ENCODE peak calls at places on chromosomes 5 and 9, in eight cellular contexts. S, Z, G, F, K, V, X and L are unnamed samples.

GRCh38 chr5:178112545-178112944 is 787 bp upstream of the N4BP3 start:
- DNase-seq in S (no peak), Z (no peak), G (no peak), F (no peak), K (no peak), V (no peak), X (no peak), L (no peak)

GRCh38 chr5:33733225-33733624 is 158.6 kb downstream of the ADAMTS12 start:
- DNase-seq in S (no peak), Z (no peak), G (no peak), F (no peak), K (no peak), V (no peak), X (no peak), L (no peak)

GRCh38 chr5:9332026-9332425 is 213.8 kb downstream of the SEMA5A start:
- DNase-seq in S (no peak), Z (no peak), G (no peak), F (no peak), K (no peak), V (no peak), X (no peak), L (no peak)

GRCh38 chr5:135964670-135965320 is 10.0 kb upstream of the LECT2 start:
- DNase-seq in S (peak; percentile 19), Z (no peak), G (no peak), F (no peak), K (peak; percentile 47), V (no peak), X (no peak), L (no peak)

GRCh38 chr5:22835630-22836029 is 17.5 kb downstream of the CDH12 start:
- DNase-seq in S (no peak), Z (no peak), G (no peak), F (no peak), K (no peak), V (peak; percentile 26), X (no peak), L (no peak)

GRCh38 chr5:81749562-81750307 is 1.2 kb downstream of the SSBP2 start:
- DNase-seq in S (peak; percentile 23), Z (peak; percentile 70), G (peak; percentile 29), F (peak; percentile 55), K (peak; percentile 56), V (peak; percentile 80), X (no peak), L (peak; percentile 77)

GRCh38 chr5:138033916-138034315 is 1.0 kb upstream of the FAM13B start:
- DNase-seq in S (peak; percentile 63), Z (no peak), G (peak; percentile 11), F (no peak), K (peak; percentile 91), V (no peak), X (no peak), L (no peak)

GRCh38 chr5:42454216-42454995 is 31.2 kb downstream of the GHR start:
- DNase-seq in S (peak; percentile 62), Z (no peak), G (no peak), F (no peak), K (peak; percentile 31), V (no peak), X (no peak), L (no peak)

GRCh38 chr9:135908334-135909204 is 1.2 kb upstream of the CAMSAP1 start:
- DNase-seq in S (peak; percentile 39), Z (no peak), G (no peak), F (no peak), K (no peak), V (no peak), X (no peak), L (no peak)

GRCh38 chr9:87148391-87149237 is 201.3 kb upstream of the GAS1 start:
- DNase-seq in S (peak; percentile 79), Z (no peak), G (peak; percentile 90), F (peak; percentile 86), K (peak; percentile 88), V (peak; percentile 73), X (no peak), L (peak; percentile 65)

GRCh38 chr5:67746103-67746502 is 469.5 kb upstream of the PIK3R1 start:
- DNase-seq in S (no peak), Z (no peak), G (no peak), F (no peak), K (no peak), V (no peak), X (peak; percentile 62), L (no peak)

GRCh38 chr9:97072285-97072770 is 33.4 kb upstream of the CTSV start:
- DNase-seq in S (no peak), Z (no peak), G (no peak), F (no peak), K (no peak), V (no peak), X (no peak), L (no peak)

GRCh38 chr9:121453232-121453892 is 46.3 kb downstream of the GGTA1 start:
- DNase-seq in S (peak; percentile 25), Z (no peak), G (peak; percentile 40), F (no peak), K (peak; percentile 38), V (no peak), X (no peak), L (no peak)

GRCh38 chr5:139181835-139182452 is 16.2 kb downstream of the SIL1 start:
- DNase-seq in S (peak; percentile 65), Z (no peak), G (peak; percentile 57), F (no peak), K (peak; percentile 79), V (no peak), X (no peak), L (no peak)

DNA sequence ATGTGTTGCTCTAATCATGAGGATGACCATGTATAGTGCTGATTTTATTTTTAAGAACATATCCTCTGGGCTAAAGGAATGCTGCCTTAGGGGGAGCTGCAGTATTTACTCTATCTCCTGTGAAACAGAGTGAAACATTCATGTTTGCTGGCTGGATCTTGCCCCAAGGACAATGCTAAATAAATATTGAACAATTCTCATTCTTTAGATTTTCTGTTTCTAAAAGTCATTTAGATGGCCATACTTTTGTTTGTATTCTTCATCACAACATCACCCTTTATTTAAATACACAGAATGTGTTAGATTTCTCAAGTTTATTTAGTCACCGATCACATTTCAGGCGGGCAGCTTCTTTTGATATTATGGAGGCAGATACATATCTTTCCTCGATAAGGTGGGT is 103.3 kb downstream of the ARHGEF28 start:
- DNase-seq in S (no peak), Z (no peak), G (no peak), F (no peak), K (no peak), V (no peak), X (peak; percentile 93), L (no peak)
- TF ChIP-seq CTCF in S (no peak), Z (no peak), G (no peak), F (no peak), K (no peak), V (no peak), X (peak; percentile 31), L (no peak)

GRCh38 chr5:172453206-172453985 is 929 bp downstream of the SH3PXD2B start:
- DNase-seq in S (peak; percentile 69), Z (no peak), G (peak; percentile 78), F (peak; percentile 77), K (peak; percentile 85), V (peak; percentile 88), X (peak; percentile 49), L (peak; percentile 65)
- TF ChIP-seq CTCF in S (peak; percentile 72), Z (no peak), G (peak; percentile 75), F (peak; percentile 68), K (peak; percentile 67), V (peak; percentile 69), X (peak; percentile 46), L (peak; percentile 67)

DNA sequence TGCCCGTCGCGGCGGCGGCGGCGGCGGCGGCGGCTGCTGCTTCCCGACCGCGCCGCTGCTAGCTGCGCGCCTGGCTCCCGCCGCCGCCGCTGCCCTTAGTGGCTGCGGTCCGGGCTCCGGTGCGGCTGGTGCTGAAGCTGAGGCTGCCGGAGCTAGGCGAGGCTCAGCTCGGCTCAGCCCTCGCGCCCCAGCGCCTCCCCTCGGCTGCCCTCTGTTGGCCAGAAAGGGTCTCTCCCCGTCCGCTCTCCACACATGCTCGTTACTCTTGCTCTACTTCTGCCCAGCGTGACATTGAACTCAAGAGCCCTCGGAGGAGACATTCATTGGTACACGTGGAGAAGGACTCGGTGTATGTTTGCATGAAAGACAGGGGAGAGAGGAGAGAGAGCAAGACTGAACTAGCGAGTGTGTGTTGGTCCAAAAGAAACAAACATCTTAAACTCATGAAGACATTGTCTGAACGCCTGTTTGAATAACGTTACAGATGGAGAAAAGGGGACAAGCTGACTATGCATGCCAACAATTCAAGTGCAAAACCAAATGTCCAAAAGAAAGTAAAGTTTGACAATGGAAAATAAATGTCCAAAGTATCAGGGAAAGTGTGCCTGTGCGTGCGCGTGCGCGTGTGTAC is at the start of gene HCN1:
- DNase-seq in S (peak; percentile 68), Z (no peak), G (peak; percentile 74), F (peak; percentile 89), K (peak; percentile 43), V (peak; percentile 94), X (peak; percentile 17), L (peak; percentile 92)
- TF ChIP-seq CTCF in S (peak; percentile 79), Z (no peak), G (peak; percentile 66), F (peak; percentile 87), K (peak; percentile 65), V (peak; percentile 81), X (peak; percentile 83), L (peak; percentile 69)

GRCh38 chr5:113038714-113039113 is 62.1 kb downstream of the DCP2 start:
- DNase-seq in S (peak; percentile 47), Z (no peak), G (peak; percentile 42), F (no peak), K (peak; percentile 50), V (no peak), X (no peak), L (no peak)

GRCh38 chr5:113038136-113038535 is 61.5 kb downstream of the DCP2 start:
- DNase-seq in S (no peak), Z (no peak), G (no peak), F (no peak), K (no peak), V (no peak), X (no peak), L (no peak)

GRCh38 chr5:113039229-113039628 is 62.6 kb downstream of the DCP2 start:
- DNase-seq in S (no peak), Z (no peak), G (no peak), F (no peak), K (no peak), V (no peak), X (no peak), L (no peak)

GRCh38 chr5:113042491-113043243 is 66.1 kb downstream of the DCP2 start:
- DNase-seq in S (no peak), Z (no peak), G (no peak), F (no peak), K (no peak), V (no peak), X (no peak), L (no peak)

DNA sequence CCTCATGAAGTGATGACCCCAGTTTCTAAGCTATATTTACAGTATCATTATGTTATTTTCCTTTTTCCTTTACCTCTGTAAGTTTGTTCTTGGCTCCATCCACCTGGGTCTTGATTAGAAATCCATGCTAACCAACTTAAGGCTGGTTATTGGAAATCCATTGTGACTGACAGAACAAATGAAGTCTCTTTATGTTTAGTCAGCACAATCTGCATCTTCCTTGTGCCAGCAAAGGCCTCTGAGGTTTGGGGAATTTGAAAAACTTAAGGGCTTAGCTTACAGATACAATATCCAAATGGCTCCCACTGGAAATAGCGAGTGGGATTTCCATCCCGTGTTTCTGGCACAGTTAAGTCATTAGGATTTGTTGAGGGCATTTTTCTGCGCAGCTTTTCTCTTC is 64.1 kb downstream of the DCP2 start:
- DNase-seq in S (no peak), Z (no peak), G (no peak), F (no peak), K (no peak), V (no peak), X (no peak), L (no peak)
- TF ChIP-seq CTCF in S (no peak), Z (no peak), G (no peak), F (no peak), K (no peak), V (no peak), X (no peak), L (no peak)